ENCODE peak calls at places on chromosomes 11 and 22, in ten cellular contexts. L, A, R, P, D, Z, G, F, N and Q are unnamed samples. For H3K9me3, the result is how much of the 10 kb centered on the place peaks cover.

GRCh38 chr22:27621671-27622070 is 179.9 kb downstream of the MN1 start:
- DNase-seq in L (no peak), A (no peak), R (no peak), P (no peak), D (no peak), Z (no peak), G (no peak), F (no peak), N (no peak), Q (no peak)

GRCh38 chr22:46069518-46070214 is 80.7 kb upstream of the PPARA start:
- DNase-seq in L (peak), A (peak), R (no peak), P (peak), D (peak), Z (peak), G (no peak), F (peak), N (peak), Q (peak)

GRCh38 chr11:126113515-126113957 is 50.9 kb upstream of the CDON start:
- DNase-seq in L (peak), A (peak), R (peak), P (peak), D (peak), Z (no peak), G (peak), F (peak), N (peak), Q (no peak)

GRCh38 chr11:2136209-2136951 is 2.8 kb downstream of the IGF2 start:
- DNase-seq in L (peak), A (no peak), R (no peak), P (no peak), D (peak), Z (no peak), G (no peak), F (no peak), N (peak), Q (no peak)

GRCh38 chr11:85798361-85798760 is 12.6 kb downstream of the SYTL2 start:
- DNase-seq in L (no peak), A (no peak), R (no peak), P (no peak), D (no peak), Z (no peak), G (no peak), F (no peak), N (no peak), Q (no peak)

GRCh38 chr11:46275964-46276641 is 1.4 kb upstream of the CREB3L1 start:
- DNase-seq in L (peak), A (no peak), R (no peak), P (no peak), D (peak), Z (no peak), G (no peak), F (no peak), N (no peak), Q (no peak)

GRCh38 chr11:17767914-17768313 is 33.3 kb downstream of the KCNC1 start:
- DNase-seq in L (no peak), A (no peak), R (no peak), P (no peak), D (peak), Z (no peak), G (no peak), F (no peak), N (peak), Q (no peak)

GRCh38 chr22:23834406-23834805 is 4.4 kb downstream of the DERL3 start:
- DNase-seq in L (no peak), A (no peak), R (no peak), P (no peak), D (peak), Z (no peak), G (no peak), F (no peak), N (no peak), Q (no peak)

GRCh38 chr11:3837793-3838192 is 3.0 kb downstream of the RHOG start:
- DNase-seq in L (peak), A (no peak), R (no peak), P (peak), D (no peak), Z (no peak), G (no peak), F (no peak), N (peak), Q (no peak)

GRCh38 chr22:47606426-47606825 is 844.0 kb downstream of the TBC1D22A start:
- DNase-seq in L (peak), A (no peak), R (no peak), P (no peak), D (no peak), Z (no peak), G (no peak), F (no peak), N (peak), Q (no peak)
- H3K9me3 ChIP-seq in L (under half), A (under half), R (under half), P (under half), D (under half), Z (under half), G (under half), F (under half), N (under half), Q (under half)

GRCh38 chr11:112000703-112001102 is 24.5 kb upstream of the DLAT start:
- DNase-seq in L (no peak), A (no peak), R (no peak), P (no peak), D (no peak), Z (no peak), G (no peak), F (no peak), N (no peak), Q (no peak)

GRCh38 chr11:112004389-112004788 is 20.8 kb upstream of the DLAT start:
- DNase-seq in L (no peak), A (no peak), R (no peak), P (no peak), D (no peak), Z (no peak), G (peak), F (no peak), N (no peak), Q (no peak)

GRCh38 chr11:112005422-112006094 is 19.6 kb upstream of the DLAT start:
- DNase-seq in L (no peak), A (no peak), R (no peak), P (no peak), D (peak), Z (no peak), G (no peak), F (no peak), N (no peak), Q (no peak)

GRCh38 chr11:111999111-111999510 is 26.1 kb upstream of the DLAT start:
- DNase-seq in L (no peak), A (no peak), R (no peak), P (no peak), D (no peak), Z (no peak), G (no peak), F (no peak), N (no peak), Q (no peak)

GRCh38 chr11:112002491-112003216 is 22.6 kb upstream of the DLAT start:
- DNase-seq in L (no peak), A (no peak), R (no peak), P (no peak), D (no peak), Z (no peak), G (no peak), F (no peak), N (no peak), Q (no peak)
- H3K9me3 ChIP-seq in L (under half), A (under half), R (under half), P (under half), D (under half), Z (under half), G (under half), F (under half), N (under half), Q (under half)

GRCh38 chr22:49324527-49325491 is 502.9 kb downstream of the BRD1 start:
- DNase-seq in L (peak), A (no peak), R (no peak), P (no peak), D (no peak), Z (peak), G (no peak), F (no peak), N (peak), Q (no peak)
- H3K9me3 ChIP-seq in L (under half), A (under half), R (under half), P (under half), D (under half), Z (under half), G (under half), F (under half), N (under half), Q (under half)

DNA sequence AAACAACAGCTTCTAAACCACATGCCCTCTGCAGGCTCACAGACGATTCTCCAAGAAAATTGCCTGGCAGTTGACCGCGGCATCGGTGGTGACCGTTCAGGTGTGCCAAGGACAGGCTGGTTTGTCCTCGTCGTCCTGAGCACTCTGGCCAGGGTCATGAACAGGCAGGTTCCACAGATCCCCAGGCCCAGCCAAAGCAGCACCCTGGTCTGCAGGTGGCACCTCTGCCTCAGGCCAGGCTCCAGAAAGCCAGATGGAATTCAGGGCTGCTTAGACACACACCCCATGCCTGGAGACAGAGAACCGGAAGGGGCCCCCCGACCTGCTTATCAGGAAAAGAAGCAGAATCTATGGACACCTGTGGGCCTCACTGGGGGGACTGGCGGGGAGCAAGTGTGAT is 338.7 kb downstream of the BRD1 start:
- DNase-seq in L (no peak), A (no peak), R (no peak), P (no peak), D (no peak), Z (no peak), G (no peak), F (no peak), N (no peak), Q (no peak)
- H3K9me3 ChIP-seq in L (under half), A (under half), R (under half), P (under half), D (under half), Z (under half), G (under half), F (under half), N (under half), Q (under half)

GRCh38 chr11:76703707-76704106 is 33.2 kb upstream of the LRRC32 start:
- DNase-seq in L (no peak), A (no peak), R (no peak), P (no peak), D (no peak), Z (no peak), G (no peak), F (no peak), N (no peak), Q (no peak)

GRCh38 chr11:76702378-76703128 is 32.0 kb upstream of the LRRC32 start:
- DNase-seq in L (no peak), A (no peak), R (no peak), P (no peak), D (no peak), Z (no peak), G (no peak), F (no peak), N (no peak), Q (no peak)

GRCh38 chr11:76699461-76700091 is 29.0 kb upstream of the LRRC32 start:
- DNase-seq in L (no peak), A (no peak), R (no peak), P (no peak), D (no peak), Z (no peak), G (no peak), F (no peak), N (no peak), Q (no peak)

GRCh38 chr11:76700177-76701100 is 29.9 kb upstream of the LRRC32 start:
- DNase-seq in L (no peak), A (no peak), R (no peak), P (peak), D (no peak), Z (peak), G (peak), F (no peak), N (peak), Q (no peak)

GRCh38 chr11:76701701-76702100 is 31.2 kb upstream of the LRRC32 start:
- DNase-seq in L (no peak), A (no peak), R (no peak), P (peak), D (no peak), Z (peak), G (no peak), F (no peak), N (peak), Q (peak)
- H3K9me3 ChIP-seq in L (under half), A (under half), R (under half), P (under half), D (under half), Z (under half), G (under half), F (under half), N (under half), Q (under half)